ENCODE peak calls at places on chromosomes 1 and 21, in seven cellular contexts. M is IMR-90, N is HCT116, A is A549, P is K562, R is GM12878, L is HepG2. T is an unnamed sample.

GRCh38 chr1:1928231-1929101 is 9.4 kb upstream of the TMEM52 start:
- DNase-seq in M (no peak), N (no peak), A (no peak), P (no peak), R (no peak), L (no peak), T (no peak)

GRCh38 chr1:240100351-240100750 is 8.7 kb downstream of the FMN2 start:
- DNase-seq in M (peak), N (no peak), A (no peak), P (no peak), R (no peak), L (no peak), T (no peak)

GRCh38 chr21:25506887-25507286 is 100.4 kb downstream of the MRPL39 start:
- DNase-seq in M (peak), N (no peak), A (peak), P (no peak), R (no peak), L (no peak), T (no peak)

GRCh38 chr1:157450106-157450505 is 102.2 kb downstream of the FCRL5 start:
- DNase-seq in M (no peak), N (no peak), A (no peak), P (no peak), R (no peak), L (no peak), T (no peak)

GRCh38 chr1:90957497-90957896 is 64.3 kb downstream of the ZNF644 start:
- DNase-seq in M (no peak), N (no peak), A (no peak), P (no peak), R (no peak), L (no peak), T (no peak)

GRCh38 chr1:154803203-154803920 is 66.7 kb downstream of the KCNN3 start:
- DNase-seq in M (no peak), N (no peak), A (no peak), P (no peak), R (no peak), L (no peak), T (no peak)

GRCh38 chr1:202086579-202087350 is 36.0 kb upstream of the GPR37L1 start:
- DNase-seq in M (no peak), N (no peak), A (no peak), P (peak), R (no peak), L (no peak), T (no peak)

GRCh38 chr1:105626276-105626987 is 1430.0 kb upstream of the PRMT6 start:
- DNase-seq in M (no peak), N (no peak), A (no peak), P (no peak), R (no peak), L (no peak), T (no peak)

GRCh38 chr1:1083181-1084027 is 9.3 kb upstream of the RNF223 start:
- DNase-seq in M (no peak), N (no peak), A (no peak), P (no peak), R (no peak), L (no peak), T (no peak)

DNA sequence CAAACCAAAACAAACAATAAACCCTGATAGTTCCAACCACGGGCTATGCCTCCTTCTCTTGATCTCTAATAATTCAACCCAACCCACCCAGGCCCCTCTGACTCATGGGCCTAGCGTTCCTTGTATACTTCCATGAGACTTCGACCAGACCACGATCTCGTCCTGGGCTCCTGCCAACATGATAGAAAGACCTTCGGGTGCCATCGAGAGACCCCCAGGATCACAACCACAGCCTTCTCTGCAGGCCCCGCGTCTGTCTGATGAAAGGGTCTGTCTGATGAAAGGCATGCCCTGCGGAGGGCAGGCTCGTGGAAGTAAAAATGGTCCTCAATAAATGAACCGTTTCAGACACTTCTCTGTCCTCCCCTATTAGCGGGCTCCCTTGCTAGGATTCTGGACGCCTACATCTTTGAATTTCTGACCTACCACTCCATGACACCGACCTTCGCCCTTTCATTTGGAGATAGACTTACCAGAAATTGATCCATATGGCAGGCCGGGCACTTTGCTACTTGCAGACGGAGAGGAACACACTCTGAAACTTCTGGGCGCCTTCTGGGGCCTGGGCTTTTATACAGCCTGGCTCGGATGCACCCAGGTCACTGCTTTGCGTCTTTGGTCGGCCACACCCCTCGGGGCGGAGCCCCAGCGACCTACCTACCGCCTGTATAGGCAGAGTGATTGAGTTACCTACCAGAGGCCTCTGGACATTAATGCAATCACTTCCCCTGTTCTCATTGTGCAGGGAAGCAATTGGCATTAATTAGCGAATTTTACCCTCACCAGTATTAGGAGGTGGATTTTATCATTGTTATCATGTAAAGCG is 5.3 kb upstream of the KLF18 start:
- DNase-seq in M (no peak), N (no peak), A (no peak), P (no peak), R (no peak), L (no peak), T (no peak)
- TF ChIP-seq CEBPB in M (no peak), N (no peak), A (no peak), P (no peak), R (no peak), L (no peak), T (no peak)

DNA sequence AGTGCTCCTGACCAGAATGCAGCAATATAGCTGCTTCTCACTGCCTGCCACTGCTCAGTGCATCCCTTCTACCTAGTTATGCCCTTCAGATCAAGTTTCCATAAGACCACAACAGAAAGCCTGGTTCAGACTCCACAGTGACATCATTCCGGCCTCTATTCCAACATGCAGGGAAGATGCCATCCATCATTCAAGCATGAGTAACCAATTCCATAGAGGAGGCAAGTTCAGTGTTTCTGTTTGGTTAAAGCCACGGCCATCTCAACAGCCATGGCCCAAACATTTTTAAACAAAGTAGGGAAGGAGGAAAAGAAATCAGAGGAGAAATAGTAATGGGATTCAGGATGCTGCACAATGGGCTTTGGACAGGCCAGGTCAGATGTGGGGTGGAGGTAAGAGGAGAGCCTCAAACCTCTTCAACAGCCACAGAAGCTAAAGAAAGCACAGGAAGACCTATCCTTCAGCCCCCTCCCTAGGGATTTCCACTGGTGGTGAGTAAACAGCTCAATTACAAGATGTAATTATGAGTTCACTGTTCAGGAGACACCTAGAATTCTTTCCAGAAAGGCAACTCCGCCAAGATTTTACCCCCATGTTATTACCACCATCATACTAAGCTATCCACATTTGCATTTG is 484.9 kb downstream of the SETD4 start:
- DNase-seq in M (peak), N (no peak), A (no peak), P (no peak), R (no peak), L (no peak), T (no peak)
- TF ChIP-seq CEBPB in M (peak), N (no peak), A (no peak), P (no peak), R (no peak), L (no peak), T (no peak)

GRCh38 chr1:171743014-171743870 is 1.4 kb upstream of the VAMP4 start:
- DNase-seq in M (peak), N (no peak), A (no peak), P (no peak), R (no peak), L (no peak), T (no peak)
- TF ChIP-seq CEBPB in M (no peak), N (no peak), A (no peak), P (peak), R (no peak), L (no peak), T (no peak)

GRCh38 chr1:164184273-164184672 is 374.7 kb upstream of the PBX1 start:
- DNase-seq in M (no peak), N (no peak), A (no peak), P (no peak), R (no peak), L (no peak), T (no peak)
- TF ChIP-seq CEBPB in M (no peak), N (no peak), A (no peak), P (no peak), R (no peak), L (no peak), T (no peak)

DNA sequence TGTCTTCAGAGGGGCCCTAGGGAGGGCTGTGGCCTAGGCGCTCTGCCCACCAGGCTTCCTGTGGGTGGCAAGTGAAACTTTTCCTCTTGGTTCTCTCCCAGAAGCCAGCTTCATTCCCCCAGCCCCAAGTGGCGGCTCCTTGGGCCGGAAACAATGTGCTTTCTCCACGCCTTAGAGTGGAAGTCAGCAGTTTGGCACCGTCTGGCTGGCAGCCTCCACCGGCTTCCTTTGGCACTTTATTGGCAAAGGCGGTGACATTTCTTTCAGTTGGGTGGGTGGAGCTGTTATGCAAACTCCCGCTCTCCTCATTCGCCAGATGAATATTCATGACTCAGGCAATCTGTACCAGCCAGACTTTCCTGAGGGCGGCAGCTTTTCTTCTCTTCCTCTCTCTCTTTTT is 67.6 kb upstream of the POU3F1 start:
- DNase-seq in M (no peak), N (no peak), A (no peak), P (no peak), R (no peak), L (no peak), T (no peak)
- TF ChIP-seq CEBPB in M (no peak), N (no peak), A (no peak), P (no peak), R (no peak), L (no peak), T (no peak)

T was measured in H1.